ENCODE peak calls at places on chromosomes 12 and 14, in eight cellular contexts. S, Y, M, Q, R, U, T and I are unnamed samples.

GRCh38 chr12:93441111-93441616 is 583 bp downstream of the UBE2N start:
- DNase-seq in Y (peak), Q (no peak), S (peak), R (peak), T (no peak), U (peak), M (peak), I (no peak)

GRCh38 chr14:62654641-62655040 is 390.6 kb downstream of the KCNH5 start:
- DNase-seq in Q (no peak), R (no peak), S (peak), Y (no peak), U (no peak), M (no peak), T (no peak), I (no peak)

GRCh38 chr12:62715086-62715786 is 219.7 kb downstream of the PPM1H start:
- DNase-seq in S (no peak), M (no peak), T (no peak), Y (no peak), U (no peak), Q (no peak), R (no peak), I (no peak)

GRCh38 chr14:69048456-69048855 is 69.4 kb upstream of the ACTN1 start:
- DNase-seq in Y (peak), U (no peak), M (no peak), S (no peak), R (no peak), Q (peak), T (no peak), I (no peak)

GRCh38 chr14:88030079-88030478 is 25.1 kb downstream of the GPR65 start:
- DNase-seq in Q (no peak), U (no peak), R (no peak), S (no peak), M (no peak), T (peak), Y (no peak), I (no peak)

GRCh38 chr12:93989913-93990312 is 158.5 kb upstream of the PLXNC1 start:
- DNase-seq in T (no peak), Y (no peak), S (no peak), U (no peak), M (no peak), R (no peak), Q (no peak), I (no peak)

GRCh38 chr14:49972840-49973239 is 80.0 kb downstream of the ARF6 start:
- DNase-seq in T (no peak), U (peak), Q (peak), M (no peak), R (no peak), S (peak), Y (peak), I (peak)

GRCh38 chr14:100019156-100019882 is 45.9 kb upstream of the EVL start:
- DNase-seq in T (no peak), Y (no peak), M (peak), U (no peak), Q (no peak), R (no peak), S (peak), I (no peak)

GRCh38 chr14:21264025-21264801 is 5.0 kb downstream of the HNRNPC start:
- DNase-seq in S (peak), Y (no peak), T (no peak), R (no peak), U (peak), Q (peak), M (no peak), I (no peak)

GRCh38 chr12:92297932-92298681 is 152.5 kb upstream of the BTG1 start:
- DNase-seq in Q (no peak), M (no peak), S (peak), U (no peak), R (no peak), Y (no peak), T (no peak), I (no peak)

GRCh38 chr14:100593751-100594624 is 6.8 kb upstream of the BEGAIN start:
- DNase-seq in U (no peak), M (no peak), S (no peak), Q (no peak), T (no peak), Y (no peak), R (peak), I (no peak)

GRCh38 chr14:78697341-78697740 is 527.2 kb downstream of the NRXN3 start:
- DNase-seq in R (no peak), T (no peak), M (peak), U (peak), Y (no peak), Q (peak), S (peak), I (no peak)
- TF ChIP-seq CTCF in R (peak), T (no peak), M (peak), U (peak), Y (no peak), Q (peak), S (peak), I (no peak)

DNA sequence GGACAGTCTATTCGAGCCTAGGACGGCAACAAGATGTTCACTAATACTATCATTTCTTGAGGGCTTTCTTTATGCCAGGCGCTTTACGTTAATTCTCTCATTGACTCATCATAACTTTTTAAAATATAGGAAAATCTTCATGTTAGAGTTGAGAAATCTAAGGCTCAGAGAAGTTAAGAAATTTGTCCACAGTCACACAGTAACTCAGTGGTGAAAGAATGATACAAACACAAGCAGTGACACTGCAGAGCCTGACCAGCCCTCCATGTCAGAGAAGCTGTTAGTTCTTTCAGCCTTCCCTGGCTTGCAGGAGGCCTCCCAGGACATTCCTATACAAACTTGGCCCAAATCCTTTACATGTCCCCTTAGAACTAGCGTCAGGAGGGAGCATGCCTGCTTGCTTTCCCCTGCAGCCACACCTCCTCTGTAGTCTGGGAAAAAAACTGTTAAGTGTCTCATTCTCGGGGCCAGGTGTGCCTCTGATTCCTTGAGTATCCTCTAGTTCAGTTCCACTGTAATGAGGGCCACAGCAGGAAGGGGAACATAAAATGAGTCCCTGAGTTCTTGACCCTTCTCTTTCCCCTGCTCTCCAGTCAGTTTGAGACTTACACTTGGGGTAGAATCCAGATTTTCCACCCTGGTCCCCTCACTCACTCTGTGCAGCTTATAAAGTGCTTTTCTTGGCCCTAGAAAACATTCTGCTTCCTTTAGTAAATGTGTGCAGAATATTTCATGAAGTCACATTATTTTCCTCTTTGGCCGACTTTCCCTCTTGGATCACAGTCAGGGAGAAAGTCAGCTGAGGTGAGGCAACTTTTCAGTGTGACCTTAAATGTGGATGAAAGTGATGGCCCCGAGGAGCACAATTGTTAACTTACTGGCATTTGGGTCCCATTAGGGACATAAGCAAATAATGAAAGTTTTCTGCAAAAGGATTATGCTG is 152.2 kb upstream of the HIF1A start:
- DNase-seq in R (no peak), S (no peak), Q (no peak), T (no peak), Y (no peak), U (no peak), M (no peak), I (no peak)
- H3K27ac ChIP-seq in R (peak), S (peak), Q (no peak), T (no peak), Y (peak), U (no peak), M (no peak), I (peak)

DNA sequence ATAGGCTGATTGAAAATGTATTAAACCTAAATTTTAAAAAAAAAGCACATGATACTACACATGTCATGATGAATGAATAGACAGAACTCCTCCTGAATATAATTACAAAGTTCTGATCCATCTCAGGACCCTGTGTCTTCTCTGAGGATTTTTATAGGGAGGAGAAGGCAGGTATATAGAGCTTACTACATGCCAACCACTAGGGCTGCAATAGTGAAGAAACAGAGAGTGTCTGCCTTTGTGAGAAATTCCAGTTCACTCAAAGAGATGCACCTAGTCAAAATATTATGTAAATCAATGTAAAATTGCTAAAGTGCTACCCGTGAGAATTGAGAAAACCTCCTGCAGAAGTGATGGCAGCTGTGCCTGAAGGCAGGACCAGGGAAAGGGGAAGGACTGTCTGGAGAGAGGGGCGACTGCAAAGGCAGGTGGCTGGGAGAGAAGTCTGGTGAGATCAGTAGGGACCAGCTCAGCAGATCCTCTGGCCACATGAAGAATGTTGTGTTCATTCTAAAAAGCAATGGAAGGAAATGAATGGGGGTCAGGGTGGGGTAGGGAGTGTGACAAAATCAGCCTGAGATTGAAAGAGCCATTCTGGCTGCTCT is 15.1 kb downstream of the ABHD4 start:
- DNase-seq in S (no peak), T (peak), R (no peak), Q (no peak), Y (no peak), M (peak), U (no peak), I (no peak)
- TF ChIP-seq CTCF in S (peak), T (no peak), R (no peak), Q (peak), Y (no peak), M (peak), U (no peak), I (no peak)

DNA sequence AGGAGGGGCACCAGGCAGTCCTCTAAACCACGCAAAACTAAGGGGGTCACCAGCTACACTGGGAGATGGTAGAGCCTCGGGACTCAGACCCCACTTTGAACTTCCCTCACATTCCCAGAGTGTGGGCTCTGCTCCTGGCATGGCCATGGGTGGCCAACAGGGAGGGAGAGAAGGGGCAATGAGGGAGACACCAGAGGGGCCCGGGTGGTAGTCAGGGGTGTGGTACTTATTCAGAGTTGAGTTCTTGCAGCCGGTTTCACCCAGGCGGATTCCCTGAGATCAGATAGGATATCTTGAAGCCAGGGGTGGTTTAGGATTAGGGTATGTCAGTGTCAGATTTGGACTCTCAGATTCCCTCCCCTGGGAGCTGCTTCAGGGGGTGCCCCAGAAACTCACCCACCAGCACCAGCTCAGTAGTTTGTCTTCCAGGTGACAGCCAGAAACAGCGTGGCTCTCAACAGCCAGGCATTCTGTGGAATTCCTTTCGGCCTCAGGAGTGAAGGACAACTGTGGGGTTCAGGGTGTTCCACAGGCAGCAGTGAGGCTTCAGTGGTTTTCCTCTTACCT is 56.0 kb downstream of the ELK3 start:
- DNase-seq in U (no peak), T (no peak), S (no peak), R (no peak), Q (no peak), Y (no peak), M (no peak), I (no peak)
- H3K27ac ChIP-seq in U (peak), T (no peak), S (no peak), R (no peak), Q (no peak), Y (peak), M (no peak), I (no peak)

GRCh38 chr14:38255408-38255672 is 553 bp downstream of the CLEC14A start:
- DNase-seq in U (no peak), Y (no peak), M (peak), T (no peak), R (no peak), S (no peak), Q (no peak), I (no peak)

GRCh38 chr14:38256358-38256840 is 506 bp upstream of the CLEC14A start:
- DNase-seq in S (peak), U (no peak), Y (no peak), R (no peak), Q (no peak), M (no peak), T (no peak), I (no peak)

GRCh38 chr14:38255673-38256357 is at the start of gene CLEC14A:
- DNase-seq in Y (no peak), S (no peak), Q (no peak), M (peak), R (peak), T (no peak), U (no peak), I (peak)

GRCh38 chr14:38254565-38255407 is 1.1 kb downstream of the CLEC14A start:
- DNase-seq in Y (peak), Q (no peak), R (no peak), T (no peak), U (no peak), S (no peak), M (no peak), I (no peak)

DNA sequence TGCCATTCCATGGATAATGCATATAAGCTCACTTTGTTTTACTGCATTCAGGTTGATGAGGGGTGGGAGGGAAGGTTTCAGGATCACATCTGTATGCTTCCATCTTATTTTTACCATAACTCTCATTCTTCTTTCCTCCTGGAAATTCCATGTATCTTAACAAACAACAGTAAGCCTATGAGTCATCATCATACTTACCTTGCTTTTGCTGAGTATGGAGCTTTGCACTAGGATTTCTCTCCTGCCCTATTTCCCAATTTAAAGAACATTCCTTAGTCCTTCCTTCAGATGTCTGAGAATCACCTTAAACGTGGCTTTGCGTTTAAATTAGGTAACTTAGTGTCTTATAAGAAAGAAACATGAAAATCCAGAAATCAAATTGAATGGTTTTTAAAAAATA is 1.6 kb upstream of the CLEC14A start:
- DNase-seq in U (no peak), Q (no peak), M (no peak), R (no peak), T (no peak), S (peak), Y (no peak), I (no peak)
- TF ChIP-seq CTCF in U (no peak), Q (no peak), M (no peak), R (no peak), T (no peak), S (no peak), Y (no peak), I (no peak)

GRCh38 chr14:70192915-70193314 is 4.2 kb upstream of the SLC8A3 start:
- DNase-seq in R (no peak), T (no peak), S (no peak), Y (no peak), M (peak), U (no peak), Q (no peak), I (no peak)

GRCh38 chr14:70190156-70190555 is 1.4 kb upstream of the SLC8A3 start:
- DNase-seq in T (no peak), S (no peak), Q (no peak), M (no peak), U (no peak), R (no peak), Y (no peak), I (no peak)

GRCh38 chr14:70189678-70190077 is 927 bp upstream of the SLC8A3 start:
- DNase-seq in M (peak), T (no peak), Q (no peak), U (no peak), R (no peak), Y (no peak), S (no peak), I (no peak)

GRCh38 chr14:70188608-70189540 is at the start of gene SLC8A3:
- DNase-seq in U (peak), Y (peak), T (no peak), S (peak), Q (peak), R (no peak), M (peak), I (no peak)

DNA sequence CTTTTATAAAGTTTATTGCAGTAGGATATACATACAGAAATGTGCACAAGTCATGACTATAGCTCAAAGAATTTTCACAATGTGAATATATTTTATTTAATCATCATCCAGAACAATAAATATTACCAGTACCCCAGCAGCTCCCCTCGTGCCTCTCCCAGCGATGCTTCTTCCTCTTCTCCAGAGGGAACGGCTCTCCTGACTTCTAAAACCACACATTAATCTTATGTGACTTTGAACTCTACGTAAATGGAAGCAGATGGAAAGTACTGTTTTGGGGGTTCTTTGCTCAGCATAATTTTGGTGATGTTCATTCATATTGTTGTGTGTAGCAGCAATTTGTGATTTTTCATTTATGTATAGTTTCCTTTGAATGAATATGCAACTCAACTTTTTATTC is 4.6 kb upstream of the SLC8A3 start:
- DNase-seq in M (no peak), S (no peak), U (no peak), Y (no peak), Q (no peak), R (no peak), T (no peak), I (no peak)
- H3K27ac ChIP-seq in M (no peak), S (no peak), U (no peak), Y (no peak), Q (no peak), R (no peak), T (no peak), I (no peak)